ENCODE peak calls at places on chromosomes 6 and 20, in seven cellular contexts. One of them, this sample, is unnamed.
A peak's percentile ranks its signal among the peaks of the same experiment; 100 is the strongest.

GRCh38 chr6:131065824-131066171 is 2.8 kb upstream of the EPB41L2 start:
- DNase-seq in neural progenitor cell: no peak
- DNase-seq in stimulated activated CD4-positive, alpha-beta T cell treated with anti-CD3 and anti-CD28 coated beads, Interleukin-1b, Interleukin-23, amount 100 ng/mL, for 4 hours: no peak
- DNase-seq in left ventricle myocardium superior: no peak
- DNase-seq in HuH-7.5: no peak
- DNase-seq in adrenal gland: no peak
- DNase-seq in psoas muscle: no peak
- DNase-seq in this sample: no peak

GRCh38 chr20:50577175-50578018 is 67.2 kb downstream of the PTPN1 start:
- DNase-seq in neural progenitor cell: no peak
- DNase-seq in stimulated activated CD4-positive, alpha-beta T cell treated with anti-CD3 and anti-CD28 coated beads, Interleukin-1b, Interleukin-23, amount 100 ng/mL, for 4 hours: no peak
- DNase-seq in left ventricle myocardium superior: peak; percentile 90
- DNase-seq in HuH-7.5: no peak
- DNase-seq in adrenal gland: peak; percentile 67
- DNase-seq in psoas muscle: peak; percentile 94
- DNase-seq in this sample: no peak

GRCh38 chr6:33082702-33083101 is 6.9 kb downstream of the HLA-DPB1 start:
- DNase-seq in neural progenitor cell: peak; percentile 81
- DNase-seq in stimulated activated CD4-positive, alpha-beta T cell treated with anti-CD3 and anti-CD28 coated beads, Interleukin-1b, Interleukin-23, amount 100 ng/mL, for 4 hours: no peak
- DNase-seq in left ventricle myocardium superior: peak; percentile 62
- DNase-seq in HuH-7.5: peak; percentile 14
- DNase-seq in adrenal gland: no peak
- DNase-seq in psoas muscle: peak; percentile 67
- DNase-seq in this sample: peak; percentile 62

GRCh38 chr20:48531505-48531904 is 296.3 kb downstream of the PREX1 start:
- DNase-seq in neural progenitor cell: no peak
- DNase-seq in stimulated activated CD4-positive, alpha-beta T cell treated with anti-CD3 and anti-CD28 coated beads, Interleukin-1b, Interleukin-23, amount 100 ng/mL, for 4 hours: no peak
- DNase-seq in left ventricle myocardium superior: no peak
- DNase-seq in HuH-7.5: no peak
- DNase-seq in adrenal gland: no peak
- DNase-seq in psoas muscle: no peak
- DNase-seq in this sample: no peak

GRCh38 chr6:20211941-20212391 is 303 bp downstream of the MBOAT1 start:
- DNase-seq in neural progenitor cell: peak; percentile 56
- DNase-seq in stimulated activated CD4-positive, alpha-beta T cell treated with anti-CD3 and anti-CD28 coated beads, Interleukin-1b, Interleukin-23, amount 100 ng/mL, for 4 hours: no peak
- DNase-seq in left ventricle myocardium superior: no peak
- DNase-seq in HuH-7.5: peak; percentile 15
- DNase-seq in adrenal gland: no peak
- DNase-seq in psoas muscle: no peak
- DNase-seq in this sample: no peak

GRCh38 chr6:106247733-106248132 is 77.8 kb downstream of the ATG5 start:
- DNase-seq in neural progenitor cell: no peak
- DNase-seq in stimulated activated CD4-positive, alpha-beta T cell treated with anti-CD3 and anti-CD28 coated beads, Interleukin-1b, Interleukin-23, amount 100 ng/mL, for 4 hours: no peak
- DNase-seq in left ventricle myocardium superior: no peak
- DNase-seq in HuH-7.5: no peak
- DNase-seq in adrenal gland: no peak
- DNase-seq in psoas muscle: no peak
- DNase-seq in this sample: no peak

GRCh38 chr6:144063744-144064401 is 31.5 kb downstream of the SF3B5 start:
- DNase-seq in neural progenitor cell: peak; percentile 92
- DNase-seq in stimulated activated CD4-positive, alpha-beta T cell treated with anti-CD3 and anti-CD28 coated beads, Interleukin-1b, Interleukin-23, amount 100 ng/mL, for 4 hours: peak; percentile 81
- DNase-seq in left ventricle myocardium superior: peak; percentile 92
- DNase-seq in HuH-7.5: peak; percentile 90
- DNase-seq in adrenal gland: peak; percentile 86
- DNase-seq in psoas muscle: peak; percentile 89
- DNase-seq in this sample: peak; percentile 84

GRCh38 chr6:29708432-29709177 is 14.6 kb upstream of the HLA-F start:
- DNase-seq in neural progenitor cell: no peak
- DNase-seq in stimulated activated CD4-positive, alpha-beta T cell treated with anti-CD3 and anti-CD28 coated beads, Interleukin-1b, Interleukin-23, amount 100 ng/mL, for 4 hours: no peak
- DNase-seq in left ventricle myocardium superior: no peak
- DNase-seq in HuH-7.5: no peak
- DNase-seq in adrenal gland: no peak
- DNase-seq in psoas muscle: no peak
- DNase-seq in this sample: no peak

GRCh38 chr20:24560571-24561485 is 91.4 kb downstream of the SYNDIG1 start:
- DNase-seq in neural progenitor cell: no peak
- DNase-seq in stimulated activated CD4-positive, alpha-beta T cell treated with anti-CD3 and anti-CD28 coated beads, Interleukin-1b, Interleukin-23, amount 100 ng/mL, for 4 hours: no peak
- DNase-seq in left ventricle myocardium superior: no peak
- DNase-seq in HuH-7.5: no peak
- DNase-seq in adrenal gland: no peak
- DNase-seq in psoas muscle: no peak
- DNase-seq in this sample: no peak

GRCh38 chr6:11163932-11164331 is 52.4 kb upstream of the ERVFRD-1 start:
- DNase-seq in neural progenitor cell: no peak
- DNase-seq in stimulated activated CD4-positive, alpha-beta T cell treated with anti-CD3 and anti-CD28 coated beads, Interleukin-1b, Interleukin-23, amount 100 ng/mL, for 4 hours: no peak
- DNase-seq in left ventricle myocardium superior: no peak
- DNase-seq in HuH-7.5: no peak
- DNase-seq in adrenal gland: no peak
- DNase-seq in psoas muscle: no peak
- DNase-seq in this sample: no peak

GRCh38 chr6:25745836-25746235 is 8.7 kb upstream of the SLC17A4 start:
- DNase-seq in neural progenitor cell: no peak
- DNase-seq in stimulated activated CD4-positive, alpha-beta T cell treated with anti-CD3 and anti-CD28 coated beads, Interleukin-1b, Interleukin-23, amount 100 ng/mL, for 4 hours: no peak
- DNase-seq in left ventricle myocardium superior: no peak
- DNase-seq in HuH-7.5: no peak
- DNase-seq in adrenal gland: no peak
- DNase-seq in psoas muscle: no peak
- DNase-seq in this sample: no peak

GRCh38 chr6:143205170-143205879 is 144.6 kb downstream of the AIG1 start:
- DNase-seq in neural progenitor cell: no peak
- DNase-seq in stimulated activated CD4-positive, alpha-beta T cell treated with anti-CD3 and anti-CD28 coated beads, Interleukin-1b, Interleukin-23, amount 100 ng/mL, for 4 hours: no peak
- DNase-seq in left ventricle myocardium superior: no peak
- DNase-seq in HuH-7.5: no peak
- DNase-seq in adrenal gland: no peak
- DNase-seq in psoas muscle: no peak
- DNase-seq in this sample: no peak

GRCh38 chr20:47356526-47357295 is at the start of gene ZMYND8:
- DNase-seq in neural progenitor cell: peak; percentile 86
- DNase-seq in stimulated activated CD4-positive, alpha-beta T cell treated with anti-CD3 and anti-CD28 coated beads, Interleukin-1b, Interleukin-23, amount 100 ng/mL, for 4 hours: peak; percentile 97
- DNase-seq in left ventricle myocardium superior: peak; percentile 90
- DNase-seq in HuH-7.5: peak; percentile 98
- DNase-seq in adrenal gland: peak; percentile 94
- DNase-seq in psoas muscle: peak; percentile 91
- DNase-seq in this sample: peak; percentile 31

GRCh38 chr6:148997863-148998262 is 251.0 kb downstream of the UST start:
- DNase-seq in neural progenitor cell: no peak
- DNase-seq in stimulated activated CD4-positive, alpha-beta T cell treated with anti-CD3 and anti-CD28 coated beads, Interleukin-1b, Interleukin-23, amount 100 ng/mL, for 4 hours: no peak
- DNase-seq in left ventricle myocardium superior: no peak
- DNase-seq in HuH-7.5: no peak
- DNase-seq in adrenal gland: no peak
- DNase-seq in psoas muscle: no peak
- DNase-seq in this sample: no peak

GRCh38 chr6:38522322-38522721 is 117.4 kb downstream of the BTBD9 start:
- DNase-seq in neural progenitor cell: no peak
- DNase-seq in stimulated activated CD4-positive, alpha-beta T cell treated with anti-CD3 and anti-CD28 coated beads, Interleukin-1b, Interleukin-23, amount 100 ng/mL, for 4 hours: no peak
- DNase-seq in left ventricle myocardium superior: no peak
- DNase-seq in HuH-7.5: no peak
- DNase-seq in adrenal gland: no peak
- DNase-seq in psoas muscle: no peak
- DNase-seq in this sample: no peak

GRCh38 chr6:105348897-105349296 is 54.0 kb downstream of the PREP start:
- DNase-seq in neural progenitor cell: no peak
- DNase-seq in stimulated activated CD4-positive, alpha-beta T cell treated with anti-CD3 and anti-CD28 coated beads, Interleukin-1b, Interleukin-23, amount 100 ng/mL, for 4 hours: no peak
- DNase-seq in left ventricle myocardium superior: no peak
- DNase-seq in HuH-7.5: no peak
- DNase-seq in adrenal gland: no peak
- DNase-seq in psoas muscle: no peak
- DNase-seq in this sample: no peak

GRCh38 chr6:147507162-147508072 is 1.1 kb upstream of the SAMD5 start:
- DNase-seq in neural progenitor cell: peak; percentile 44
- DNase-seq in stimulated activated CD4-positive, alpha-beta T cell treated with anti-CD3 and anti-CD28 coated beads, Interleukin-1b, Interleukin-23, amount 100 ng/mL, for 4 hours: no peak
- DNase-seq in left ventricle myocardium superior: peak; percentile 33
- DNase-seq in HuH-7.5: peak; percentile 30
- DNase-seq in adrenal gland: no peak
- DNase-seq in psoas muscle: peak; percentile 47
- DNase-seq in this sample: peak; percentile 68